ENCODE peak calls at places on chromosomes 16 and 17, in six cellular contexts. E, L, H, P, C and J are unnamed samples.

GRCh38 chr17:40070895-40071719 is 8.3 kb downstream of the THRA start:
- DNase-seq in E (no peak), L (no peak), H (no peak), P (no peak), C (no peak), J (no peak)

GRCh38 chr17:50139950-50140885 is 10.3 kb upstream of the SAMD14 start:
- DNase-seq in E (peak), L (peak), H (peak), P (peak), C (peak), J (peak)

GRCh38 chr17:43645765-43646481 is 15.8 kb downstream of the MEOX1 start:
- DNase-seq in E (peak), L (no peak), H (no peak), P (no peak), C (no peak), J (no peak)

GRCh38 chr17:75010683-75011406 is 1.6 kb upstream of the MRPL58 start:
- DNase-seq in E (no peak), L (no peak), H (no peak), P (no peak), C (no peak), J (no peak)

GRCh38 chr17:79349506-79350400 is 261.1 kb downstream of the RBFOX3 start:
- DNase-seq in E (no peak), L (no peak), H (no peak), P (no peak), C (no peak), J (no peak)

GRCh38 chr17:63479495-63480184 is 2.8 kb downstream of the ACE start:
- DNase-seq in E (no peak), L (no peak), H (no peak), P (no peak), C (no peak), J (no peak)

GRCh38 chr16:48413291-48413690 is 28.1 kb upstream of the SIAH1 start:
- DNase-seq in E (no peak), L (no peak), H (no peak), P (no peak), C (no peak), J (no peak)

GRCh38 chr16:55988013-55988412 is 112.8 kb upstream of the CES5A start:
- DNase-seq in E (no peak), L (no peak), H (no peak), P (no peak), C (no peak), J (no peak)

GRCh38 chr17:1094591-1094990 is 85.2 kb downstream of the ABR start:
- DNase-seq in E (no peak), L (no peak), H (no peak), P (no peak), C (no peak), J (no peak)

GRCh38 chr17:78185981-78186688 is 717 bp downstream of the TK1 start:
- DNase-seq in E (no peak), L (no peak), H (no peak), P (no peak), C (peak), J (no peak)